ENCODE peak calls at places on chromosome 22, in six cellular contexts. T, L, Z, D, E and G are unnamed samples.

GRCh38 chr22:27086728-27087450 is 429.5 kb downstream of the MIAT start:
- DNase-seq in E (peak; percentile 24), L (no peak), T (no peak), D (no peak), Z (no peak), G (no peak)

GRCh38 chr22:38137876-38138687 is 27.6 kb upstream of the BAIAP2L2 start:
- DNase-seq in Z (no peak), T (no peak), L (no peak), D (no peak), E (no peak), G (no peak)

GRCh38 chr22:27492566-27493201 is 308.9 kb downstream of the MN1 start:
- DNase-seq in E (peak; percentile 76), L (no peak), D (no peak), T (no peak), Z (no peak), G (no peak)

GRCh38 chr22:47724751-47725150 is 962.3 kb downstream of the TBC1D22A start:
- DNase-seq in L (no peak), T (no peak), Z (no peak), D (no peak), E (no peak), G (no peak)

GRCh38 chr22:42299586-42300285 is 29.3 kb upstream of the TCF20 start:
- DNase-seq in Z (peak; percentile 33), T (no peak), E (no peak), D (no peak), L (no peak), G (no peak)

GRCh38 chr22:39306456-39307361 is 12.7 kb downstream of the RPL3 start:
- DNase-seq in L (no peak), D (no peak), T (no peak), E (no peak), Z (no peak), G (no peak)

GRCh38 chr22:42283288-42284229 is 13.1 kb upstream of the TCF20 start:
- DNase-seq in E (no peak), Z (peak; percentile 23), D (no peak), L (no peak), T (no peak), G (no peak)

GRCh38 chr22:19242699-19243098 is 48.8 kb downstream of the CLTCL1 start:
- DNase-seq in D (no peak), E (no peak), L (no peak), Z (no peak), T (no peak), G (no peak)

GRCh38 chr22:29309332-29310064 is 3.0 kb downstream of the GAS2L1 start:
- DNase-seq in D (no peak), T (no peak), Z (no peak), L (no peak), E (no peak), G (no peak)

GRCh38 chr22:17843189-17843588 is 68.9 kb upstream of the BID start:
- DNase-seq in D (no peak), L (no peak), T (no peak), Z (no peak), E (no peak), G (no peak)

GRCh38 chr22:37218771-37219411 is 6.6 kb upstream of the SSTR3 start:
- DNase-seq in E (no peak), T (no peak), Z (no peak), L (no peak), D (no peak), G (no peak)

GRCh38 chr22:29609139-29609538 is 5.7 kb downstream of the NF2 start:
- DNase-seq in L (no peak), E (no peak), T (no peak), D (no peak), Z (no peak), G (no peak)

GRCh38 chr22:46425011-46425410 is 89.5 kb downstream of the TRMU start:
- DNase-seq in Z (no peak), D (peak; percentile 99), T (no peak), L (no peak), E (peak; percentile 81), G (peak; percentile 49)

GRCh38 chr22:48756146-48757111 is 1071.2 kb downstream of the BRD1 start:
- DNase-seq in E (no peak), L (no peak), D (no peak), Z (no peak), T (no peak), G (no peak)

GRCh38 chr22:43957871-43958270 is 2.6 kb downstream of the SAMM50 start:
- DNase-seq in E (peak; percentile 14), T (no peak), Z (no peak), D (no peak), L (no peak), G (no peak)

GRCh38 chr22:48838846-48839730 is 988.6 kb downstream of the BRD1 start:
- DNase-seq in Z (no peak), E (no peak), L (no peak), D (no peak), T (no peak), G (no peak)

GRCh38 chr22:46897246-46897623 is 134.8 kb downstream of the TBC1D22A start:
- DNase-seq in E (peak; percentile 1), D (no peak), T (no peak), L (no peak), Z (no peak), G (no peak)

GRCh38 chr22:18057568-18058209 is 20.1 kb upstream of the PEX26 start:
- DNase-seq in T (no peak), Z (no peak), D (peak; percentile 100), E (peak; percentile 97), L (peak; percentile 69), G (peak; percentile 97)

GRCh38 chr22:47345025-47345424 is 582.6 kb downstream of the TBC1D22A start:
- DNase-seq in T (no peak), Z (no peak), E (no peak), L (no peak), D (no peak), G (no peak)

GRCh38 chr22:35477911-35478582 is 62.6 kb upstream of the RASD2 start:
- DNase-seq in L (peak; percentile 41), Z (no peak), T (no peak), D (peak; percentile 79), E (peak; percentile 88), G (peak; percentile 59)

GRCh38 chr22:40249286-40249685 is 71.6 kb downstream of the TNRC6B start:
- DNase-seq in Z (no peak), E (no peak), T (no peak), D (no peak), L (no peak), G (no peak)

GRCh38 chr22:37139762-37140161 is 10.0 kb downstream of the IL2RB start:
- DNase-seq in D (no peak), L (no peak), Z (no peak), E (no peak), T (no peak), G (no peak)

GRCh38 chr22:45448431-45448830 is 34.9 kb downstream of the RIBC2 start:
- DNase-seq in L (no peak), T (no peak), D (no peak), Z (no peak), E (no peak), G (no peak)

GRCh38 chr22:20552450-20552894 is 45.1 kb downstream of the MED15 start:
- DNase-seq in T (no peak), Z (no peak), E (no peak), D (no peak), L (no peak), G (no peak)

GRCh38 chr22:20429254-20430100 is 8.1 kb downstream of the SCARF2 start:
- DNase-seq in L (no peak), Z (peak; percentile 74), D (no peak), T (no peak), E (no peak), G (no peak)

GRCh38 chr22:45608763-45609180 is 62.9 kb upstream of the ATXN10 start:
- DNase-seq in E (peak; percentile 97), T (no peak), Z (no peak), L (peak; percentile 84), D (peak; percentile 97), G (peak; percentile 62)

GRCh38 chr22:37337204-37337943 is 55.1 kb downstream of the CYTH4 start:
- DNase-seq in T (no peak), L (peak; percentile 24), E (peak; percentile 87), Z (no peak), D (no peak), G (no peak)